ENCODE peak calls at places on chromosome 18, in four cellular contexts. F is mucosa of descending colon, G is esophagus muscularis mucosa, H is neuronal stem cell. Y is an unnamed sample.

GRCh38 chr18:65755616-65756015 is 4.8 kb downstream of the CDH7 start:
- DNase-seq in H (no peak), G (no peak), F (no peak), Y (no peak)

GRCh38 chr18:53283708-53284107 is 940.8 kb downstream of the MBD2 start:
- DNase-seq in G (no peak), H (no peak), F (no peak), Y (no peak)

GRCh38 chr18:45245036-45245638 is 370.1 kb upstream of the SLC14A2 start:
- DNase-seq in H (no peak), F (no peak), G (no peak), Y (no peak)

GRCh38 chr18:34718610-34719009 is 8.5 kb downstream of the DTNA start:
- DNase-seq in H (no peak), F (no peak), G (no peak), Y (no peak)

GRCh38 chr18:62616331-62616805 is 93.5 kb downstream of the ZCCHC2 start:
- DNase-seq in G (no peak), H (no peak), F (no peak), Y (no peak)

GRCh38 chr18:7567487-7568425 is 640 bp downstream of the PTPRM start:
- DNase-seq in F (peak; percentile 31), H (peak; percentile 59), G (no peak), Y (peak; percentile 79)

GRCh38 chr18:38635706-38636105 is 1070.1 kb upstream of the CELF4 start:
- DNase-seq in F (no peak), H (no peak), G (no peak), Y (no peak)

GRCh38 chr18:3466051-3466450 is 16.1 kb downstream of the TGIF1 start:
- DNase-seq in H (no peak), F (no peak), G (peak; percentile 26), Y (peak; percentile 33)

GRCh38 chr18:31232000-31232399 is 69.3 kb upstream of the DSC1 start:
- DNase-seq in H (no peak), F (no peak), G (no peak), Y (no peak)

GRCh38 chr18:45777393-45777792 is 48.1 kb upstream of the SIGLEC15 start:
- DNase-seq in G (no peak), F (no peak), H (no peak), Y (no peak)

GRCh38 chr18:31233550-31234306 is 71.1 kb upstream of the DSC1 start:
- DNase-seq in F (peak; percentile 52), H (no peak), G (no peak), Y (no peak)

GRCh38 chr18:24000613-24001490 is 13.7 kb upstream of the TTC39C start:
- DNase-seq in F (no peak), H (no peak), G (no peak), Y (no peak)

GRCh38 chr18:27075828-27076227 is 109.3 kb downstream of the CHST9 start:
- DNase-seq in G (no peak), F (no peak), H (no peak), Y (no peak)

GRCh38 chr18:78528437-78529228 is 451.0 kb upstream of the SALL3 start:
- DNase-seq in F (no peak), G (no peak), H (no peak), Y (no peak)

GRCh38 chr18:34807106-34807796 is 97.2 kb downstream of the DTNA start:
- DNase-seq in F (no peak), H (no peak), G (no peak), Y (peak; percentile 19)

GRCh38 chr18:39841133-39842041 is 2113.6 kb upstream of the PIK3C3 start:
- DNase-seq in H (peak; percentile 71), F (peak; percentile 38), G (no peak), Y (peak; percentile 74)

GRCh38 chr18:26778054-26778393 is 87.5 kb downstream of the AQP4 start:
- DNase-seq in F (no peak), G (peak; percentile 26), H (no peak), Y (no peak)

GRCh38 chr18:13579874-13580273 is 146.5 kb downstream of the FAM210A start:
- DNase-seq in H (no peak), G (no peak), F (no peak), Y (no peak)

GRCh38 chr18:3663870-3664512 is 214.0 kb downstream of the TGIF1 start:
- DNase-seq in H (no peak), G (no peak), F (no peak), Y (no peak)

GRCh38 chr18:28075501-28075900 is 101.4 kb downstream of the CDH2 start:
- DNase-seq in H (no peak), G (no peak), F (no peak), Y (no peak)

GRCh38 chr18:29849145-29849544 is 1193.4 kb downstream of the DSC3 start:
- DNase-seq in H (no peak), G (no peak), F (no peak), Y (no peak)

GRCh38 chr18:13318644-13319501 is 100.3 kb downstream of the LDLRAD4 start:
- DNase-seq in G (peak; percentile 91), F (no peak), H (no peak), Y (no peak)

GRCh38 chr18:59272221-59272888 is 899 bp downstream of the RAX start:
- DNase-seq in F (no peak), G (peak; percentile 89), H (no peak), Y (peak; percentile 70)

GRCh38 chr18:59275406-59275949 is 2.2 kb upstream of the RAX start:
- DNase-seq in G (peak; percentile 79), H (no peak), F (no peak), Y (peak; percentile 36)

GRCh38 chr18:59273936-59274928 is 978 bp upstream of the RAX start:
- DNase-seq in G (peak; percentile 87), H (no peak), F (no peak), Y (peak; percentile 18)

GRCh38 chr18:59271606-59272220 is 1.5 kb downstream of the RAX start:
- DNase-seq in G (no peak), H (no peak), F (no peak), Y (peak; percentile 24)

GRCh38 chr18:59272971-59273935 is at the start of gene RAX:
- DNase-seq in F (no peak), G (peak; percentile 70), H (peak; percentile 91), Y (peak; percentile 98)
- H3K4me3 ChIP-seq in F (no peak within 1 kb of the TSS), G (peak within 1 kb of the TSS; percentile 38), H (no peak within 1 kb of the TSS), Y (peak within 1 kb of the TSS; percentile 55)

GRCh38 chr18:74506405-74507119 is 10.4 kb downstream of the CNDP2 start:
- DNase-seq in H (no peak), G (no peak), F (no peak), Y (peak; percentile 69)

GRCh38 chr18:74508366-74508765 is 12.2 kb downstream of the CNDP2 start:
- DNase-seq in H (no peak), G (no peak), F (no peak), Y (peak; percentile 11)

GRCh38 chr18:74507927-74508326 is 11.8 kb downstream of the CNDP2 start:
- DNase-seq in G (no peak), H (no peak), F (no peak), Y (peak; percentile 28)

GRCh38 chr18:74508821-74509225 is 12.7 kb downstream of the CNDP2 start:
- DNase-seq in F (no peak), G (no peak), H (no peak), Y (no peak)

GRCh38 chr18:74507120-74507881 is 11.1 kb downstream of the CNDP2 start:
- DNase-seq in G (no peak), F (no peak), H (no peak), Y (peak; percentile 22)
- H3K36me3 ChIP-seq in G (peaks cover 100% of the 10 kb centered on the region), F (peaks cover 10% of the 10 kb centered on the region), H (peaks cover 51% of the 10 kb centered on the region), Y (peaks cover 32% of the 10 kb centered on the region)

DNA sequence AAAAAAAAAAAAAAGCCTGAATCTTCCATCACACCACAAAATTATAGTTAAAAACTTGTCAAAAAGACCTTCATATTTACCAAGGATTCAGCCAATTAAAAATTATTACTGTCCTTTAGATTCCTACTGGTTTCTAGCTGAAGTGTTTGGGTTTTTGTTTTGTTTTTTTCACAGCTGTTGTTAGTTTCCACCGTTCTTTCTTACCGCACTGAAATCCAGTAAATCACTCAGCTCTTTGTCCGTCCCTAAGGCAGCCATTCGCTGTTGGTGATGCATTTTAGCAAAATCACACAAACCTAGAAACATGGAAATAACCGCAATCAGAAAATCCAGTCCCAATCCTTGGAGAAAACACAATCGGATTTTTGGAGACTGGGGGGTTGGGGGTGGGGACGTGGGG is 1.2 kb downstream of the TCF4 start:
- DNase-seq in F (no peak), H (no peak), G (no peak), Y (peak; percentile 7)
- H3K4me3 ChIP-seq in F (no peak overlapping the region), H (peak overlapping the region; percentile 59), G (peak overlapping the region; percentile 73), Y (peak overlapping the region; percentile 49)

GRCh38 chr18:172361-172760 is 14.0 kb downstream of the USP14 start:
- DNase-seq in F (no peak), G (no peak), H (no peak), Y (no peak)
- H3K36me3 ChIP-seq in F (no peaks in the 10 kb centered on the region), G (peaks cover 74% of the 10 kb centered on the region), H (peaks cover 8% of the 10 kb centered on the region), Y (peaks cover 4% of the 10 kb centered on the region)

GRCh38 chr18:76265375-76266225 is 229.4 kb downstream of the ZNF516 start:
- DNase-seq in F (peak; percentile 11), H (no peak), G (no peak), Y (no peak)
- H3K4me3 ChIP-seq in F (no peak overlapping the region), H (no peak overlapping the region), G (peak overlapping the region; percentile 37), Y (no peak overlapping the region)

GRCh38 chr18:46916551-46917107 is 678 bp downstream of the PIAS2 start:
- DNase-seq in F (peak; percentile 41), G (no peak), H (peak; percentile 23), Y (no peak)

GRCh38 chr18:46915800-46916550 is 1.3 kb downstream of the PIAS2 start:
- DNase-seq in H (no peak), G (no peak), F (no peak), Y (no peak)

GRCh38 chr18:46910856-46911255 is 6.5 kb downstream of the PIAS2 start:
- DNase-seq in G (no peak), F (no peak), H (no peak), Y (no peak)
- H3K36me3 ChIP-seq in G (no peaks in the 10 kb centered on the region), F (no peaks in the 10 kb centered on the region), H (no peaks in the 10 kb centered on the region), Y (no peaks in the 10 kb centered on the region)